ENCODE peak calls at places on chromosome 12, in four cellular contexts. K is heart left ventricle, W is HCT116, Z is endothelial cell of umbilical vein. F is an unnamed sample. For H3K36me3, the result is how much of the 10 kb centered on the place peaks cover.

GRCh38 chr12:31876568-31877424 is 82.4 kb upstream of the RESF1 start:
- DNase-seq in K (peak), W (no peak), Z (no peak), F (no peak)

GRCh38 chr12:116423053-116423452 is 136.1 kb upstream of the MAP1LC3B2 start:
- DNase-seq in K (no peak), W (no peak), Z (no peak), F (no peak)

GRCh38 chr12:50505386-50505827 is 622 bp downstream of the DIP2B start:
- DNase-seq in K (peak), W (no peak), Z (peak), F (peak)

GRCh38 chr12:26278666-26279065 is 83.3 kb downstream of the SSPN start:
- DNase-seq in K (no peak), W (no peak), Z (no peak), F (no peak)

GRCh38 chr12:64691793-64692583 is 67.2 kb downstream of the GNS start:
- DNase-seq in K (no peak), W (no peak), Z (no peak), F (no peak)

GRCh38 chr12:97960741-97961608 is 498.4 kb downstream of the RMST start:
- DNase-seq in K (no peak), W (peak), Z (peak), F (no peak)

GRCh38 chr12:48750769-48751356 is 34.4 kb upstream of the CCNT1 start:
- DNase-seq in K (no peak), W (no peak), Z (no peak), F (no peak)

GRCh38 chr12:122420471-122421262 is 1.8 kb downstream of the CLIP1 start:
- DNase-seq in K (no peak), W (no peak), Z (no peak), F (no peak)

GRCh38 chr12:23504043-23504442 is 445.4 kb downstream of the SOX5 start:
- DNase-seq in K (no peak), W (no peak), Z (no peak), F (no peak)

GRCh38 chr12:110934093-110934852 is 13.9 kb upstream of the MYL2 start:
- DNase-seq in K (no peak), W (peak), Z (no peak), F (no peak)

GRCh38 chr12:116368196-116369194 is 91.0 kb upstream of the MED13L start:
- DNase-seq in K (no peak), W (no peak), Z (no peak), F (no peak)

GRCh38 chr12:60308366-60309000 is 712.7 kb downstream of the SLC16A7 start:
- DNase-seq in K (no peak), W (no peak), Z (no peak), F (no peak)

DNA sequence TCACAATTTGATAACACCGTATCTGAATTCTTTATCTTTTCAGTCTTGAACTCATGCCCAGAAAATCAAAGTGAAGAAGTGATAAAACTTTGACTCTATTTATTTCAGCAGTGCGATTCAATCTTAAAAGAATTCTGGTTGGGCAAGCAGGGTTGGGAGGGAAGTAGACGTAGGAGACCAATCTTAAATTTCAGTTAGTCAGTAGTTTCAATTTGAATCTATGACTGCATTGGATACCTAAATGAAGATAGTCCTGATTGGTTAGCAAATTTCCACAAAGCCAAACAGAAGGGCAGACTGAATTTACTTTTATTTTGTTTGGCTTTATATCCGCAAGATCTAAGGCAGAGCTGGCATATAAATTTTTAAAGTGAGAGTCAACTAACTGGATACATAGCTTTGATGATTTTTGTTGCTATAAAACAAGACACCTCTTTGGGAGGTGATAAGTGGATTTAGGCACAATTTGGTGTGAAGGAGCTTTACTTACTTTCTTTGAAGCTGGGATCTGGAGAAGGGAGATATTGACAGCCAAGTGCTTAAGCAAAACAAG is 2.6 kb downstream of the ACSS3 start:
- DNase-seq in K (no peak), W (no peak), Z (no peak), F (no peak)
- H3K4me3 ChIP-seq in K (peak), W (no peak), Z (no peak), F (no peak)

GRCh38 chr12:106757623-106758348 is 16.7 kb upstream of the RIC8B start:
- DNase-seq in K (no peak), W (no peak), Z (no peak), F (peak)

GRCh38 chr12:106764738-106765137 is 9.7 kb upstream of the RIC8B start:
- DNase-seq in K (no peak), W (no peak), Z (no peak), F (no peak)

GRCh38 chr12:106758349-106758951 is 16.0 kb upstream of the RIC8B start:
- DNase-seq in K (no peak), W (no peak), Z (no peak), F (no peak)

GRCh38 chr12:106760184-106760531 is 14.3 kb upstream of the RIC8B start:
- DNase-seq in K (no peak), W (no peak), Z (no peak), F (no peak)

DNA sequence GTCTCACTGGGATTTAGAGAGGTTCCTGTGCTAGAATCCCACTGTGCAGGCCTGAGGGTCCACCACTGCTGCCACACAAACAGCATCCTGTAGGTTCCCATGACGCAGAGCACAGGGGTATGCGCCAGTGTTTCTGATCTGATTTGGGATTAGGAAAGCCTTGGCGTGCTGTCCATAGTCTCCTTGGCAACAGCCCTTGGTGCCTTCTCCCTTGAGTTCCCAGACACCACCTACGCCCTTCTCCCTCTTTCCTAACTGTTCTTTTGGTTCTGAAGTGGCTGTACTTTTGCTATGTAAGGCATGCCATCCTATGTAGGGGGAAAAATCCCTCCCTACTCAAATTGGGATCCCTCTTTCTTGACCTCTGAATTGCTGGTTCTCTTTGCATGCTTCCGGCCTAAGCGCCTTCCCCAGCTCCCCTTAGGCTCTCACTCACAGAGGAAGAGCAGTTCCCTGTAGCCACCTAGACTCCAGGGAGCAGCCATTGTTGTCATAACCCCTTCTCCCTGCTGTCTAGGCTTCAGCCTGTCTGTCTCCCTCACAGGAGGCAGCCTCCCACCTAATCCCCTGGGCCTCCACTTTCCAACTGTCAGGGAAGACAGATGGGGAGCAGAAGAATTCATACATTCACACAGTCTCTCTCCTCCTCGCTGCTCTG is 14.8 kb upstream of the RIC8B start:
- DNase-seq in K (no peak), W (no peak), Z (no peak), F (peak)
- H3K27ac ChIP-seq in K (peak), W (no peak), Z (no peak), F (peak)

DNA sequence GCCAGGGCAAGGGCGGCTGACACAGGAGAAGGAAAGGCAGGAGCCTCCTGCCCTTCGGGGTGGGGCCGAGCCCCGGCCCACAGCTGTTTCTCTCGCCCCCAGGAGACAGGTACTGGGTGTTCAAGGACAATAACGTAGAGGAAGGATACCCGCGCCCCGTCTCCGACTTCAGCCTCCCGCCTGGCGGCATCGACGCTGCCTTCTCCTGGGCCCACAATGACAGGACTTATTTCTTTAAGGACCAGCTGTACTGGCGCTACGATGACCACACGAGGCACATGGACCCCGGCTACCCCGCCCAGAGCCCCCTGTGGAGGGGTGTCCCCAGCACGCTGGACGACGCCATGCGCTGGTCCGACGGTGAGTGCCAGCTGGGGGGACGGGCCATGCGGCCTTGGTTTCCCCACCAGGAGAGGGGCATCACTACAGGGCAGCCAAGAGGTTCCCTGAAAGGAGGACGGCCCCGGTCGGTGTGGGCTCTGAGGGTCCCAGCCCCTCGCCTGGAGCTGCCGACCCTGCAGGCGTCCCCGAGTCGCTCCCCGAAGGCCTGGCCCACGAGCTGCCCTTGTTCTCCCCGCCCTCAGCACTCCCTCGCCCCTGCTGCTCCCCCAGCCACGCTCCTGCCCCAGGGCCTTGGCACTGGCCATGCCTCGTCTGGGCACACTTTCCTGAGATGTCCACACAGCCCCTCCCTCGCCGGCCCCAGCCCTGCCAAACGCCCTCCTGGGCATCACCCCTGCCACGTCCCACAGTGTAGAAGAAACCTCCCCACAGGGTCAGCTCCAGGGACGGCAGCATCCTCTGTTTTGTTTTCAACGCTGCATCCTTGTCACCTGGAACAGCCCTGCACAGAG is 21.7 kb downstream of the MMP17 start:
- DNase-seq in K (no peak), W (no peak), Z (no peak), F (no peak)
- H3K36me3 ChIP-seq in K (under half), W (under half), Z (under half), F (under half)

GRCh38 chr12:107320929-107321618 is 227.7 kb upstream of the CRY1 start:
- DNase-seq in K (no peak), W (no peak), Z (no peak), F (no peak)

GRCh38 chr12:107320031-107320928 is 226.9 kb upstream of the CRY1 start:
- DNase-seq in K (peak), W (no peak), Z (peak), F (no peak)

GRCh38 chr12:107318554-107318803 is 225.1 kb upstream of the CRY1 start:
- DNase-seq in K (no peak), W (no peak), Z (no peak), F (no peak)

GRCh38 chr12:107318804-107319535 is 225.6 kb upstream of the CRY1 start:
- DNase-seq in K (no peak), W (no peak), Z (peak), F (no peak)

DNA sequence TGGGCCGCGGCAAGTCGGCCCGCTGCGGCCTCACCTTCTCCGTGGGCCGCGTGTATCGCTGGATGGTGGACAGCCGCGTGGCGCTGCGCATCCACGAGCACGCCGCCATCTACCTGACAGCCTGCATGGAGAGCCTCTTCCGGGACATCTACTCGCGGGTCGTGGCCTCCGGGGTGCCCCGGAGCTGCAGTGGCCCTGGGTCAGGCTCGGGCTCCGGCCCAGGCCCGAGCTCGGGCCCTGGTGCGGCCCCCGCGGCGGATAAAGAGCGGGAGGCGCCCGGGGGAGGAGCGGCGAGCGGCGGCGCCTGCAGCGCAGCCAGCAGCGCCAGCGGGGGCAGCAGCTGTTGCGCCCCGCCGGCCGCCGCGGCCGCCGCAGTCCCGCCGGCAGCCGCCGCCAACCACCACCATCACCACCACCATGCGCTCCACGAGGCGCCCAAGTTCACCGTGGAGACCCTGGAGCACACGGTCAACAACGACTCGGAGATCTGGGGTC is 226.2 kb upstream of the CRY1 start:
- DNase-seq in K (no peak), W (no peak), Z (no peak), F (no peak)
- H3K4me3 ChIP-seq in K (peak), W (peak), Z (no peak), F (peak)

GRCh38 chr12:70927356-70927755 is 6.8 kb upstream of the PTPRR start:
- DNase-seq in K (no peak), W (no peak), Z (no peak), F (no peak)

GRCh38 chr12:70929029-70929428 is 8.5 kb upstream of the PTPRR start:
- DNase-seq in K (no peak), W (no peak), Z (no peak), F (no peak)

GRCh38 chr12:70928066-70928465 is 7.5 kb upstream of the PTPRR start:
- DNase-seq in K (no peak), W (no peak), Z (no peak), F (no peak)

GRCh38 chr12:70920891-70921290 is 353 bp upstream of the PTPRR start:
- DNase-seq in K (no peak), W (no peak), Z (no peak), F (no peak)

DNA sequence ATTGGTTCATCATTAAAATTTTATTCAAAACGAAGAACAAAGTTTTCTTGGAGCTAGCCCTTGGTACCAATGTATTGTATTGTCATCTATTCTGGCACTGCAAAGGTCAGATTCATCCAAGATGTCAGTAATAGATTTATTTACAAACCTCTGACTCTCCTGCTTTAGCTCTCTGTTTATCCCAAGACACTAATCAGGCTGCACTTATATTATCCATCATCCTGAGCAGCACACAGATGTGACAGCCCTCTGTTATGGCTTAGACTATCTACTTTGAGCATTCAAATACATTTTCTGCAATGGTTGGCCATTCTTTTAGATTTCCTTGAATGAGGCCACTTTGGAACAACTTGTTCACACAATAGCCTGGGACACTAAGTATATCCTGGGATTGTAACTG is 5.0 kb upstream of the PTPRR start:
- DNase-seq in K (no peak), W (no peak), Z (no peak), F (no peak)
- H3K27ac ChIP-seq in K (no peak), W (no peak), Z (no peak), F (no peak)

F was measured in tibial nerve.